ENCODE peak calls at places on chromosomes 7 and 10, in ten cellular contexts. One of them, this sample, is unnamed.

GRCh38 chr7:55784151-55784550 is 78.4 kb downstream of the SEPTIN14 start:
- DNase-seq in endodermal cell: no peak
- DNase-seq in GM13976: no peak
- DNase-seq in glutamatergic neuron: no peak
- DNase-seq in mesothelial cell of epicardium: no peak
- DNase-seq in breast epithelium: no peak
- DNase-seq in CD4-positive, alpha-beta T cell: no peak
- DNase-seq in left ventricle myocardium inferior: no peak
- DNase-seq in thoracic aorta: no peak
- DNase-seq in colonic mucosa: no peak
- DNase-seq in this sample: no peak

GRCh38 chr7:66664590-66665293 is 36.1 kb downstream of the KCTD7 start:
- DNase-seq in mesothelial cell of epicardium: no peak
- DNase-seq in breast epithelium: no peak
- DNase-seq in thoracic aorta: no peak
- DNase-seq in glutamatergic neuron: peak; percentile 80
- DNase-seq in GM13976: no peak
- DNase-seq in left ventricle myocardium inferior: no peak
- DNase-seq in endodermal cell: no peak
- DNase-seq in colonic mucosa: no peak
- DNase-seq in CD4-positive, alpha-beta T cell: no peak
- DNase-seq in this sample: no peak

GRCh38 chr10:29539398-29539797 is 95.4 kb downstream of the SVIL start:
- DNase-seq in GM13976: no peak
- DNase-seq in mesothelial cell of epicardium: no peak
- DNase-seq in endodermal cell: no peak
- DNase-seq in CD4-positive, alpha-beta T cell: no peak
- DNase-seq in breast epithelium: no peak
- DNase-seq in colonic mucosa: no peak
- DNase-seq in glutamatergic neuron: no peak
- DNase-seq in left ventricle myocardium inferior: no peak
- DNase-seq in thoracic aorta: no peak
- DNase-seq in this sample: no peak

GRCh38 chr10:72888151-72888638 is 5.3 kb upstream of the OIT3 start:
- DNase-seq in thoracic aorta: no peak
- DNase-seq in colonic mucosa: no peak
- DNase-seq in glutamatergic neuron: no peak
- DNase-seq in GM13976: no peak
- DNase-seq in mesothelial cell of epicardium: no peak
- DNase-seq in CD4-positive, alpha-beta T cell: no peak
- DNase-seq in endodermal cell: no peak
- DNase-seq in breast epithelium: no peak
- DNase-seq in left ventricle myocardium inferior: no peak
- DNase-seq in this sample: no peak

GRCh38 chr7:91320679-91321078 is 56.4 kb downstream of the FZD1 start:
- DNase-seq in endodermal cell: no peak
- DNase-seq in left ventricle myocardium inferior: no peak
- DNase-seq in thoracic aorta: no peak
- DNase-seq in GM13976: no peak
- DNase-seq in breast epithelium: no peak
- DNase-seq in colonic mucosa: no peak
- DNase-seq in mesothelial cell of epicardium: no peak
- DNase-seq in CD4-positive, alpha-beta T cell: no peak
- DNase-seq in glutamatergic neuron: no peak
- DNase-seq in this sample: no peak

GRCh38 chr10:132351611-132352010 is 19.6 kb downstream of the LRRC27 start:
- DNase-seq in thoracic aorta: no peak
- DNase-seq in breast epithelium: peak; percentile 24
- DNase-seq in colonic mucosa: no peak
- DNase-seq in glutamatergic neuron: no peak
- DNase-seq in left ventricle myocardium inferior: no peak
- DNase-seq in GM13976: no peak
- DNase-seq in CD4-positive, alpha-beta T cell: no peak
- DNase-seq in endodermal cell: peak; percentile 56
- DNase-seq in mesothelial cell of epicardium: no peak
- DNase-seq in this sample: no peak

GRCh38 chr7:148151778-148152177 is 438.8 kb upstream of the C7orf33 start:
- DNase-seq in glutamatergic neuron: no peak
- DNase-seq in GM13976: no peak
- DNase-seq in mesothelial cell of epicardium: no peak
- DNase-seq in breast epithelium: no peak
- DNase-seq in endodermal cell: no peak
- DNase-seq in thoracic aorta: no peak
- DNase-seq in left ventricle myocardium inferior: no peak
- DNase-seq in colonic mucosa: no peak
- DNase-seq in CD4-positive, alpha-beta T cell: no peak
- DNase-seq in this sample: no peak

GRCh38 chr7:50782376-50783208 is at the start of gene GRB10:
- DNase-seq in GM13976: no peak
- DNase-seq in left ventricle myocardium inferior: peak; percentile 52
- DNase-seq in mesothelial cell of epicardium: no peak
- DNase-seq in breast epithelium: no peak
- DNase-seq in CD4-positive, alpha-beta T cell: no peak
- DNase-seq in colonic mucosa: no peak
- DNase-seq in glutamatergic neuron: peak; percentile 92
- DNase-seq in endodermal cell: peak; percentile 82
- DNase-seq in thoracic aorta: no peak
- DNase-seq in this sample: no peak

GRCh38 chr10:100353770-100354485 is 6.9 kb downstream of the SCD start:
- DNase-seq in thoracic aorta: no peak
- DNase-seq in colonic mucosa: no peak
- DNase-seq in CD4-positive, alpha-beta T cell: no peak
- DNase-seq in mesothelial cell of epicardium: no peak
- DNase-seq in breast epithelium: no peak
- DNase-seq in endodermal cell: peak; percentile 19
- DNase-seq in left ventricle myocardium inferior: no peak
- DNase-seq in glutamatergic neuron: no peak
- DNase-seq in GM13976: no peak
- DNase-seq in this sample: no peak

GRCh38 chr10:100359030-100359432 is 12.0 kb downstream of the SCD start:
- DNase-seq in left ventricle myocardium inferior: no peak
- DNase-seq in colonic mucosa: no peak
- DNase-seq in CD4-positive, alpha-beta T cell: no peak
- DNase-seq in GM13976: no peak
- DNase-seq in breast epithelium: no peak
- DNase-seq in mesothelial cell of epicardium: no peak
- DNase-seq in endodermal cell: peak; percentile 72
- DNase-seq in thoracic aorta: no peak
- DNase-seq in glutamatergic neuron: no peak
- DNase-seq in this sample: no peak

GRCh38 chr10:100356067-100357017 is 9.3 kb downstream of the SCD start:
- DNase-seq in left ventricle myocardium inferior: no peak
- DNase-seq in glutamatergic neuron: no peak
- DNase-seq in breast epithelium: no peak
- DNase-seq in endodermal cell: peak; percentile 29
- DNase-seq in GM13976: no peak
- DNase-seq in colonic mucosa: no peak
- DNase-seq in CD4-positive, alpha-beta T cell: no peak
- DNase-seq in thoracic aorta: no peak
- DNase-seq in mesothelial cell of epicardium: no peak
- DNase-seq in this sample: no peak

GRCh38 chr10:100357073-100357858 is 10.2 kb downstream of the SCD start:
- DNase-seq in glutamatergic neuron: no peak
- DNase-seq in colonic mucosa: no peak
- DNase-seq in GM13976: no peak
- DNase-seq in breast epithelium: no peak
- DNase-seq in left ventricle myocardium inferior: no peak
- DNase-seq in thoracic aorta: no peak
- DNase-seq in endodermal cell: peak; percentile 9
- DNase-seq in CD4-positive, alpha-beta T cell: no peak
- DNase-seq in mesothelial cell of epicardium: no peak
- DNase-seq in this sample: no peak

GRCh38 chr10:100355069-100355468 is 8.0 kb downstream of the SCD start:
- DNase-seq in mesothelial cell of epicardium: no peak
- DNase-seq in left ventricle myocardium inferior: no peak
- DNase-seq in thoracic aorta: no peak
- DNase-seq in breast epithelium: no peak
- DNase-seq in glutamatergic neuron: no peak
- DNase-seq in endodermal cell: no peak
- DNase-seq in CD4-positive, alpha-beta T cell: no peak
- DNase-seq in colonic mucosa: no peak
- DNase-seq in GM13976: no peak
- DNase-seq in this sample: no peak
- TF ChIP-seq CTCF in mesothelial cell of epicardium: no peak
- TF ChIP-seq CTCF in left ventricle myocardium inferior: no peak
- TF ChIP-seq CTCF in thoracic aorta: no peak
- TF ChIP-seq CTCF in breast epithelium: no peak
- TF ChIP-seq CTCF in glutamatergic neuron: no peak
- TF ChIP-seq CTCF in endodermal cell: no peak
- TF ChIP-seq CTCF in CD4-positive, alpha-beta T cell: no peak
- TF ChIP-seq CTCF in colonic mucosa: no peak
- TF ChIP-seq CTCF in GM13976: no peak
- TF ChIP-seq CTCF in this sample: no peak

DNA sequence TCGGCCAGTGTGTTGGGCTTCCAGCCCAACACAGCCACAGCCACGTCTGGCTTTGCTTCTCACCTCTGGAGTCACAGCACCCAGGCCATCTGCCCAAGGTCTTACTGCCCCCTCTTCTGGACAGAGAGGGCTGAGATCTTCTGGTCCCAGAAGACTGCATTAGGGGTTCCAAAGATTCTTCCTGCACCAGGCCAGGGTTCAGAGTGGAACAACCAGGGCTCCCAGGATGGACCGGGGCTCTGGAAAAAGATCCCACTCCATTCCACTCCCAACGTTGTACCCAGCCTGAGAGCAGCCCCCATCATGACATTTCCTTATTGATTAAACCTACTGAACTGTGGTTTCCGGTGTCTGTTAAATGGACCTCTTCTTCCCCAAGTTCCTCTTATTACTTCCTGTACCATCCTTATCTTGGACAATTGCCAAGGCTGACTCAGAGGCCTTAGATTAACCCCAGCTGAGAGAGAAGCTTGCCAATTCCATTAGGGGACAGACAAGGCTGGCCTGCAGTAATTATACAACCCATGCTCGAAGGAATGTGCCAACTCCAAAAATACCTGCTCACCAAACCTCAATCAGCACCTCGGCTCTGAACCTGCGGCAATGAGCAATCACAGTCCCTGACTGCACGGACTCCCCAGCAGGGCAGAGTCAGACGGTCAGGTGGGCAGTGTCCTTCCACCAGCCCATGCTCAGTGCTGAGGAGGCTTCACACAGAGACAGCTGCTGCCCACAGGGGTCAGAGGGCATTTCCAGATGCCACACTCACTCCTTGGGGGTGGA is 47.9 kb upstream of the NPFFR1 start:
- DNase-seq in GM13976: peak; percentile 71
- DNase-seq in glutamatergic neuron: no peak
- DNase-seq in colonic mucosa: peak; percentile 64
- DNase-seq in CD4-positive, alpha-beta T cell: no peak
- DNase-seq in thoracic aorta: peak; percentile 33
- DNase-seq in endodermal cell: peak; percentile 75
- DNase-seq in mesothelial cell of epicardium: no peak
- DNase-seq in left ventricle myocardium inferior: peak; percentile 49
- DNase-seq in breast epithelium: no peak
- DNase-seq in this sample: no peak
- TF ChIP-seq CTCF in GM13976: peak; percentile 21
- TF ChIP-seq CTCF in glutamatergic neuron: no peak
- TF ChIP-seq CTCF in colonic mucosa: no peak
- TF ChIP-seq CTCF in CD4-positive, alpha-beta T cell: no peak
- TF ChIP-seq CTCF in thoracic aorta: no peak
- TF ChIP-seq CTCF in endodermal cell: peak; percentile 70
- TF ChIP-seq CTCF in mesothelial cell of epicardium: no peak
- TF ChIP-seq CTCF in left ventricle myocardium inferior: peak; percentile 51
- TF ChIP-seq CTCF in breast epithelium: no peak
- TF ChIP-seq CTCF in this sample: no peak

GRCh38 chr7:24582171-24582570 is 8.9 kb downstream of the PALS2 start:
- DNase-seq in glutamatergic neuron: no peak
- DNase-seq in mesothelial cell of epicardium: no peak
- DNase-seq in endodermal cell: no peak
- DNase-seq in thoracic aorta: no peak
- DNase-seq in GM13976: no peak
- DNase-seq in CD4-positive, alpha-beta T cell: no peak
- DNase-seq in breast epithelium: no peak
- DNase-seq in left ventricle myocardium inferior: no peak
- DNase-seq in colonic mucosa: no peak
- DNase-seq in this sample: no peak

GRCh38 chr7:24591152-24591551 is 17.9 kb downstream of the PALS2 start:
- DNase-seq in glutamatergic neuron: no peak
- DNase-seq in endodermal cell: no peak
- DNase-seq in left ventricle myocardium inferior: no peak
- DNase-seq in mesothelial cell of epicardium: no peak
- DNase-seq in GM13976: no peak
- DNase-seq in thoracic aorta: no peak
- DNase-seq in CD4-positive, alpha-beta T cell: no peak
- DNase-seq in breast epithelium: no peak
- DNase-seq in colonic mucosa: no peak
- DNase-seq in this sample: no peak

GRCh38 chr7:24587853-24588252 is 14.6 kb downstream of the PALS2 start:
- DNase-seq in left ventricle myocardium inferior: no peak
- DNase-seq in endodermal cell: peak; percentile 86
- DNase-seq in GM13976: no peak
- DNase-seq in breast epithelium: no peak
- DNase-seq in colonic mucosa: no peak
- DNase-seq in glutamatergic neuron: peak; percentile 49
- DNase-seq in CD4-positive, alpha-beta T cell: peak; percentile 53
- DNase-seq in mesothelial cell of epicardium: no peak
- DNase-seq in thoracic aorta: no peak
- DNase-seq in this sample: no peak
- TF ChIP-seq CTCF in left ventricle myocardium inferior: peak; percentile 55
- TF ChIP-seq CTCF in endodermal cell: peak; percentile 87
- TF ChIP-seq CTCF in GM13976: peak; percentile 30
- TF ChIP-seq CTCF in breast epithelium: no peak
- TF ChIP-seq CTCF in colonic mucosa: peak; percentile 15
- TF ChIP-seq CTCF in glutamatergic neuron: peak; percentile 39
- TF ChIP-seq CTCF in CD4-positive, alpha-beta T cell: peak; percentile 78
- TF ChIP-seq CTCF in mesothelial cell of epicardium: no peak
- TF ChIP-seq CTCF in thoracic aorta: peak; percentile 17
- TF ChIP-seq CTCF in this sample: no peak

DNA sequence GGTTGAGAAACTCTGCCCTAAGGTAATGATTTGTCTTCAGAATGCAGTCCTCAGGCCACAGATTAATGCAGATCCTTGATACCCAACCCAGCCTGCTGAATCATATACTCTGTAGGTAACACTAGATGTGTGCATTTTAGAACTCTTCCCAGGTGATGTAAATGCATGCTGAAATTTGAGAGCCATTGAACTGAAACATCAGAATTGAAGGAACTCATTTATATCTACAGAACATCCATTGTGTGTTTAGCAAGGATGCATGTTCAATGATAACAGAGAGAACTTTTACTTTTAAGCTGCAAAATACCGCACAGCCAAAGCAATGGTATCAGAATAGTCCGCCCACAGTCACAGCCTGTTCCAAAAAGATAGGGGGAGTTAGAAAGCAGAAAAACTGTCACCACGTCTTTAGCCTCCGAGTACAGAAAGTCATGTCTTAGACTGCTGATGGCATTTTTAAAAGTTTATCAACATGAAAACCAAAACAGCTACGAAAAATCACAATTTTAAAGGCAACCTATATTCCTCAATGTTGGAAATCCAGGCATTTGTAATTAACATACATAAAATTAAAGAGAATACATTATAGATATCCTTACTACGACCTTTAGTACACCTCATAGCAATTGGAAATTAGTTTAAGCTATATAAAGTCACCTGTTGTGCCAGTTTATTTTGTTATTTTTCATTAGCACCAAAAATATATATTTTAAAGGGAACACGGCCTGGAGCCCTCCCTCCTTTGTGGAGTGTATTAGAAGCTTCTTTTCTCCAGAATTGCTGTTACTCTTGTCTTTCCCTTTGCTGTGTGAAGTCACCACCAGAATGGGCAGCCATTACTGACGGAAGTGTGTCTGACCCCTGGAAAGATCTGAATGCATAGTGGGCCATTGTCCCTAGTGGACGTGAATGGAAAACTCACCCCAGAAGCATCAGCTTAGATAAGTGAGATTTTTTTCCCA is 65.8 kb upstream of the PRKAR2B start:
- DNase-seq in thoracic aorta: no peak
- DNase-seq in mesothelial cell of epicardium: no peak
- DNase-seq in endodermal cell: no peak
- DNase-seq in colonic mucosa: no peak
- DNase-seq in GM13976: no peak
- DNase-seq in breast epithelium: no peak
- DNase-seq in CD4-positive, alpha-beta T cell: no peak
- DNase-seq in glutamatergic neuron: no peak
- DNase-seq in left ventricle myocardium inferior: no peak
- DNase-seq in this sample: no peak
- TF ChIP-seq CTCF in thoracic aorta: no peak
- TF ChIP-seq CTCF in mesothelial cell of epicardium: peak; percentile 38
- TF ChIP-seq CTCF in endodermal cell: peak; percentile 33
- TF ChIP-seq CTCF in colonic mucosa: no peak
- TF ChIP-seq CTCF in GM13976: no peak
- TF ChIP-seq CTCF in breast epithelium: no peak
- TF ChIP-seq CTCF in CD4-positive, alpha-beta T cell: no peak
- TF ChIP-seq CTCF in glutamatergic neuron: no peak
- TF ChIP-seq CTCF in left ventricle myocardium inferior: no peak
- TF ChIP-seq CTCF in this sample: no peak

This sample was measured in omental fat pad.